ENCODE peak calls at places on chromosome 5, in six cellular contexts. One of them, this sample, is unnamed.

GRCh38 chr5:146015001-146015400 is 78.6 kb downstream of the SH3RF2 start:
- DNase-seq in breast epithelium: no peak
- DNase-seq in GM12892: no peak
- DNase-seq in Panc1: no peak
- DNase-seq in stomach: no peak
- DNase-seq in sigmoid colon: no peak
- DNase-seq in this sample: no peak

GRCh38 chr5:15321771-15322170 is 178.2 kb upstream of the FBXL7 start:
- DNase-seq in GM12892: no peak
- DNase-seq in breast epithelium: no peak
- DNase-seq in sigmoid colon: no peak
- DNase-seq in stomach: no peak
- DNase-seq in Panc1: no peak
- DNase-seq in this sample: no peak

GRCh38 chr5:83107692-83108410 is 30.5 kb downstream of the XRCC4 start:
- DNase-seq in breast epithelium: no peak
- DNase-seq in Panc1: no peak
- DNase-seq in GM12892: no peak
- DNase-seq in stomach: no peak
- DNase-seq in sigmoid colon: no peak
- DNase-seq in this sample: no peak

GRCh38 chr5:132420706-132421272 is 51.3 kb downstream of the SLC22A5 start:
- DNase-seq in sigmoid colon: no peak
- DNase-seq in Panc1: no peak
- DNase-seq in breast epithelium: no peak
- DNase-seq in stomach: no peak
- DNase-seq in GM12892: no peak
- DNase-seq in this sample: no peak

GRCh38 chr5:169160405-169160901 is 140.5 kb downstream of the SLIT3 start:
- DNase-seq in breast epithelium: no peak
- DNase-seq in Panc1: no peak
- DNase-seq in sigmoid colon: no peak
- DNase-seq in stomach: no peak
- DNase-seq in GM12892: no peak
- DNase-seq in this sample: no peak

GRCh38 chr5:180313677-180314076 is 21.8 kb upstream of the MAPK9 start:
- DNase-seq in stomach: no peak
- DNase-seq in GM12892: no peak
- DNase-seq in Panc1: no peak
- DNase-seq in breast epithelium: no peak
- DNase-seq in sigmoid colon: no peak
- DNase-seq in this sample: no peak

GRCh38 chr5:77095189-77095588 is 8.1 kb upstream of the ZBED3 start:
- DNase-seq in Panc1: no peak
- DNase-seq in sigmoid colon: no peak
- DNase-seq in breast epithelium: no peak
- DNase-seq in stomach: no peak
- DNase-seq in GM12892: no peak
- DNase-seq in this sample: no peak

GRCh38 chr5:33340195-33340594 is 100.6 kb upstream of the TARS1 start:
- DNase-seq in Panc1: no peak
- DNase-seq in breast epithelium: no peak
- DNase-seq in stomach: no peak
- DNase-seq in GM12892: no peak
- DNase-seq in sigmoid colon: no peak
- DNase-seq in this sample: no peak

GRCh38 chr5:157596449-157596848 is 20.9 kb upstream of the ADAM19 start:
- DNase-seq in GM12892: no peak
- DNase-seq in sigmoid colon: no peak
- DNase-seq in breast epithelium: no peak
- DNase-seq in Panc1: no peak
- DNase-seq in stomach: no peak
- DNase-seq in this sample: no peak

GRCh38 chr5:93010626-93011025 is 570.4 kb downstream of the NR2F1-AS1 start:
- DNase-seq in GM12892: no peak
- DNase-seq in sigmoid colon: no peak
- DNase-seq in Panc1: no peak
- DNase-seq in breast epithelium: no peak
- DNase-seq in stomach: no peak
- DNase-seq in this sample: no peak

GRCh38 chr5:143871672-143872071 is 59.7 kb downstream of the HMHB1 start:
- DNase-seq in breast epithelium: no peak
- DNase-seq in GM12892: no peak
- DNase-seq in Panc1: no peak
- DNase-seq in sigmoid colon: no peak
- DNase-seq in stomach: no peak
- DNase-seq in this sample: no peak

GRCh38 chr5:170302729-170303501 is 5.3 kb upstream of the LCP2 start:
- DNase-seq in stomach: no peak
- DNase-seq in breast epithelium: no peak
- DNase-seq in GM12892: peak; percentile 66
- DNase-seq in Panc1: no peak
- DNase-seq in sigmoid colon: peak; percentile 87
- DNase-seq in this sample: no peak

GRCh38 chr5:104347119-104347708 is 784.6 kb upstream of the NUDT12 start:
- DNase-seq in GM12892: no peak
- DNase-seq in sigmoid colon: no peak
- DNase-seq in breast epithelium: no peak
- DNase-seq in Panc1: no peak
- DNase-seq in stomach: no peak
- DNase-seq in this sample: no peak

GRCh38 chr5:58457040-58457439 is 2.8 kb downstream of the PLK2 start:
- DNase-seq in Panc1: no peak
- DNase-seq in breast epithelium: no peak
- DNase-seq in GM12892: no peak
- DNase-seq in sigmoid colon: no peak
- DNase-seq in stomach: no peak
- DNase-seq in this sample: no peak

GRCh38 chr5:78566747-78567449 is 81.7 kb downstream of the LHFPL2 start:
- DNase-seq in sigmoid colon: no peak
- DNase-seq in Panc1: no peak
- DNase-seq in stomach: no peak
- DNase-seq in breast epithelium: no peak
- DNase-seq in GM12892: no peak
- DNase-seq in this sample: no peak

GRCh38 chr5:180084638-180085561 is 13.3 kb upstream of the RNF130 start:
- DNase-seq in sigmoid colon: no peak
- DNase-seq in stomach: peak; percentile 83
- DNase-seq in Panc1: no peak
- DNase-seq in breast epithelium: no peak
- DNase-seq in GM12892: no peak
- DNase-seq in this sample: peak; percentile 63

GRCh38 chr5:153707626-153708025 is 217.2 kb downstream of the GRIA1 start:
- DNase-seq in Panc1: no peak
- DNase-seq in stomach: no peak
- DNase-seq in breast epithelium: no peak
- DNase-seq in GM12892: no peak
- DNase-seq in sigmoid colon: no peak
- DNase-seq in this sample: no peak

GRCh38 chr5:160466889-160467554 is 45.4 kb downstream of the PTTG1 start:
- DNase-seq in stomach: no peak
- DNase-seq in sigmoid colon: no peak
- DNase-seq in GM12892: no peak
- DNase-seq in breast epithelium: no peak
- DNase-seq in Panc1: no peak
- DNase-seq in this sample: no peak

GRCh38 chr5:58773744-58774441 is 191.0 kb downstream of the RAB3C start:
- DNase-seq in sigmoid colon: no peak
- DNase-seq in Panc1: no peak
- DNase-seq in stomach: peak; percentile 69
- DNase-seq in GM12892: no peak
- DNase-seq in breast epithelium: no peak
- DNase-seq in this sample: no peak

GRCh38 chr5:14263700-14264099 is 120.6 kb downstream of the TRIO start:
- DNase-seq in GM12892: no peak
- DNase-seq in breast epithelium: no peak
- DNase-seq in sigmoid colon: no peak
- DNase-seq in stomach: no peak
- DNase-seq in Panc1: no peak
- DNase-seq in this sample: peak; percentile 56

GRCh38 chr5:29942089-29942488 is 1251.4 kb upstream of the CDH6 start:
- DNase-seq in breast epithelium: no peak
- DNase-seq in sigmoid colon: no peak
- DNase-seq in stomach: no peak
- DNase-seq in GM12892: no peak
- DNase-seq in Panc1: no peak
- DNase-seq in this sample: no peak

GRCh38 chr5:42090162-42090561 is 165.1 kb downstream of the FBXO4 start:
- DNase-seq in Panc1: no peak
- DNase-seq in sigmoid colon: no peak
- DNase-seq in breast epithelium: no peak
- DNase-seq in GM12892: no peak
- DNase-seq in stomach: no peak
- DNase-seq in this sample: no peak

DNA sequence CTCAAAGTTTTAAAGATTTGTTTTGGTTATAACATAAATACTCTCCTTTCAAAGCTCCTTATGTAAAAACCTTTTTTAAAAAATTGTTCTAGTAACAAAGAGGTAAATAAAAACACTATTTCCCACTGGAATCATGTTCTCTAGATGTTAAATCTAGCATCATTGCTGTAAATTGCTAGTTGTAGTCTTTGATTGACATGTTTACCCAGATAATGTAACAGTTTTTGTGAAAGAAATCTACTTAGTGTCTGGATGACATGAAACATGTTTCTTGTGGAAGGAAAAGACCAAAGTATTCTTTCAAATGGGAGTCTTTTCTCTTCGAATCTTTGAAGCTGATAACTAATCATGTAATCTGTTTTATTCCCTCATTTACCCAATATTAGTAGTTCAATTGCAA is 1565.9 kb upstream of the WWC1 start:
- DNase-seq in GM12892: no peak
- DNase-seq in Panc1: no peak
- DNase-seq in sigmoid colon: no peak
- DNase-seq in breast epithelium: no peak
- DNase-seq in stomach: no peak
- DNase-seq in this sample: no peak
- TF ChIP-seq POLR2AphosphoS5 in GM12892: no peak
- TF ChIP-seq POLR2AphosphoS5 in Panc1: no peak
- TF ChIP-seq POLR2AphosphoS5 in sigmoid colon: no peak
- TF ChIP-seq POLR2AphosphoS5 in breast epithelium: no peak
- TF ChIP-seq POLR2AphosphoS5 in stomach: no peak
- TF ChIP-seq POLR2AphosphoS5 in this sample: no peak

GRCh38 chr5:39219433-39219832 is at the start of gene FYB1:
- DNase-seq in stomach: no peak
- DNase-seq in Panc1: no peak
- DNase-seq in breast epithelium: no peak
- DNase-seq in sigmoid colon: peak; percentile 77
- DNase-seq in GM12892: no peak
- DNase-seq in this sample: no peak
- TF ChIP-seq POLR2AphosphoS5 in stomach: no peak
- TF ChIP-seq POLR2AphosphoS5 in Panc1: no peak
- TF ChIP-seq POLR2AphosphoS5 in breast epithelium: no peak
- TF ChIP-seq POLR2AphosphoS5 in sigmoid colon: no peak
- TF ChIP-seq POLR2AphosphoS5 in GM12892: no peak
- TF ChIP-seq POLR2AphosphoS5 in this sample: no peak

GRCh38 chr5:1948663-1949191 is 66.0 kb upstream of the IRX4 start:
- DNase-seq in GM12892: no peak
- DNase-seq in Panc1: no peak
- DNase-seq in sigmoid colon: peak; percentile 70
- DNase-seq in stomach: no peak
- DNase-seq in breast epithelium: no peak
- DNase-seq in this sample: peak; percentile 75

GRCh38 chr5:1949253-1949652 is 66.5 kb upstream of the IRX4 start:
- DNase-seq in stomach: no peak
- DNase-seq in sigmoid colon: no peak
- DNase-seq in GM12892: no peak
- DNase-seq in breast epithelium: no peak
- DNase-seq in Panc1: no peak
- DNase-seq in this sample: no peak

GRCh38 chr5:1946776-1947175 is 64.1 kb upstream of the IRX4 start:
- DNase-seq in breast epithelium: no peak
- DNase-seq in sigmoid colon: no peak
- DNase-seq in stomach: no peak
- DNase-seq in Panc1: no peak
- DNase-seq in GM12892: no peak
- DNase-seq in this sample: no peak

GRCh38 chr5:1946122-1946677 is 63.5 kb upstream of the IRX4 start:
- DNase-seq in stomach: no peak
- DNase-seq in GM12892: no peak
- DNase-seq in sigmoid colon: peak; percentile 33
- DNase-seq in Panc1: no peak
- DNase-seq in breast epithelium: no peak
- DNase-seq in this sample: no peak

GRCh38 chr5:1948111-1948510 is 65.4 kb upstream of the IRX4 start:
- DNase-seq in sigmoid colon: no peak
- DNase-seq in GM12892: no peak
- DNase-seq in Panc1: no peak
- DNase-seq in stomach: no peak
- DNase-seq in breast epithelium: no peak
- DNase-seq in this sample: no peak
- TF ChIP-seq POLR2AphosphoS5 in sigmoid colon: no peak
- TF ChIP-seq POLR2AphosphoS5 in GM12892: no peak
- TF ChIP-seq POLR2AphosphoS5 in Panc1: no peak
- TF ChIP-seq POLR2AphosphoS5 in stomach: no peak
- TF ChIP-seq POLR2AphosphoS5 in breast epithelium: no peak
- TF ChIP-seq POLR2AphosphoS5 in this sample: no peak

DNA sequence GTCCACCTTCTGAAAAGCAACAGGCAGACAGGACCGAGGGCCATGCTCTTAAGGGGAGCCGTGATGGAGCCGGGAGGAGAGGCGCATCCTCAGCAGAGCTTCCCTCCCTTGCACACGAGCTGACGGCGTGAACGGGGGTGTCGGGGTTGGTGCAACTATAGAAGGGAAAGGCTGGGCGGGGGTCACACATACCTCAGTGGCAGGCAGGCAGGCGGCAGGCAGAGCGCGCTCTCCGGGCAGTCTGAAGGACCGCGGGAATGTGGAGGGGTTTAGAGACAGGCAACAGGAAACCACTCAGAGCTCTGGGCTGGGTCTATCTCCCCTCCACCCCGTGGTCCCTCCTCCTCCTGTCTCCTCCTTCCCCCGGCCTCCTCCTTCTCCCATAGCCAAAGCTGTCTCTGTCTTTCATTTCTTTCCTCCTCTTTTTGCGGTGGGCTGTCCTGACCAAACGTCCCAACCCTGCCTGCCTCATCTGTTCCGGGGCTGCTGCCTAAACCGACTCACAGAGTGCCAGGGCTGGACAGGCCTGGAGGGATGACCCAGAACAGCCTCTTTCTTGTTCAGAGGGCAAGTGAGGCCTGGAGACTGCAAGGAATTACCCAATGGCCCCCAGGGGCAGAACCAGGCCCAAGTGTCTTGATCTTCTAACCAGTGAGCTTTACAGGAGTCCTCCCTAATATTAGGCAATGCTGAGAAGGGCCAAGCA is at the start of gene SPARC:
- DNase-seq in GM12892: no peak
- DNase-seq in sigmoid colon: peak; percentile 94
- DNase-seq in Panc1: no peak
- DNase-seq in stomach: no peak
- DNase-seq in breast epithelium: no peak
- DNase-seq in this sample: peak; percentile 55
- TF ChIP-seq POLR2AphosphoS5 in GM12892: no peak
- TF ChIP-seq POLR2AphosphoS5 in sigmoid colon: peak; percentile 74
- TF ChIP-seq POLR2AphosphoS5 in Panc1: no peak
- TF ChIP-seq POLR2AphosphoS5 in stomach: peak; percentile 82
- TF ChIP-seq POLR2AphosphoS5 in breast epithelium: peak; percentile 77
- TF ChIP-seq POLR2AphosphoS5 in this sample: peak; percentile 58